ENCODE peak calls at places on chromosome X, in nine cellular contexts. Z is transverse colon; K is CD4-positive, alpha-beta T cell; F is T-helper 9 cell; B is fibroblast of pulmonary artery; N is nucleus accumbens; G is activated CD8-positive, alpha-beta T cell treated with anti-CD3 and anti-CD28 coated beads, Interleukin-2, amount 10 ng/mL, durations not matched to agents 7 days and 5 days; C is H7; I is fibroblast of the aortic adventitia. S is an unnamed sample.
A peak's percentile ranks its signal among the peaks of the same experiment; 100 is the strongest.

GRCh38 chrX:76253432-76253831 is 80.6 kb downstream of the PBDC1 start:
- DNase-seq in B (peak; percentile 55), G (peak; percentile 56), I (peak; percentile 59), F (peak; percentile 8), K (peak; percentile 12), C (peak; percentile 33), Z (peak; percentile 31), N (no peak), S (peak; percentile 0)

GRCh38 chrX:2539586-2539985 is 38.8 kb upstream of the DHRSX start:
- DNase-seq in B (no peak), I (no peak), C (no peak), F (no peak), N (no peak), K (no peak), Z (no peak), G (no peak), S (no peak)

GRCh38 chrX:77733342-77733741 is 52.7 kb downstream of the ATRX start:
- DNase-seq in C (no peak), Z (no peak), F (no peak), G (no peak), N (no peak), I (no peak), B (no peak), K (no peak), S (no peak)

GRCh38 chrX:141142946-141143345 is 34.0 kb downstream of the LDOC1 start:
- DNase-seq in F (no peak), Z (no peak), B (no peak), I (no peak), G (no peak), K (no peak), N (no peak), C (no peak), S (no peak)

GRCh38 chrX:9573282-9574106 is 108.6 kb downstream of the TBL1X start:
- DNase-seq in C (peak; percentile 55), Z (no peak), I (no peak), G (no peak), N (no peak), F (no peak), B (no peak), K (no peak), S (no peak)

GRCh38 chrX:9614016-9614415 is 149.2 kb downstream of the TBL1X start:
- DNase-seq in N (no peak), C (no peak), F (no peak), Z (no peak), I (peak; percentile 73), G (no peak), K (no peak), B (peak; percentile 50), S (no peak)

GRCh38 chrX:97070346-97070745 is 186.6 kb downstream of the RPA4 start:
- DNase-seq in K (no peak), N (no peak), I (peak; percentile 27), C (no peak), F (no peak), G (no peak), B (no peak), Z (no peak), S (no peak)

GRCh38 chrX:68146054-68146453 is 287.2 kb downstream of the OPHN1 start:
- DNase-seq in I (peak; percentile 65), F (no peak), C (peak; percentile 6), G (no peak), K (no peak), B (peak; percentile 67), Z (no peak), N (no peak), S (peak; percentile 14)

GRCh38 chrX:4268676-4269075 is 555.2 kb upstream of the PRKX start:
- DNase-seq in B (no peak), F (no peak), I (no peak), N (no peak), Z (no peak), K (no peak), G (no peak), C (no peak), S (no peak)

GRCh38 chrX:42378857-42379256 is 399.1 kb downstream of the PPP1R2C start:
- DNase-seq in C (no peak), G (no peak), I (no peak), K (no peak), B (no peak), F (no peak), N (no peak), Z (no peak), S (no peak)

GRCh38 chrX:1086444-1087409 is 125.7 kb downstream of the CRLF2 start:
- DNase-seq in F (no peak), C (no peak), G (no peak), N (no peak), I (no peak), B (no peak), K (no peak), Z (no peak), S (no peak)

GRCh38 chrX:136759968-136760367 is 20.8 kb downstream of the ARHGEF6 start:
- DNase-seq in K (no peak), Z (no peak), G (no peak), F (no peak), I (no peak), C (peak; percentile 44), B (no peak), N (no peak), S (no peak)

GRCh38 chrX:2679534-2680485 is 11.3 kb upstream of the CD99 start:
- DNase-seq in C (no peak), Z (no peak), B (peak; percentile 64), F (no peak), I (peak; percentile 58), N (no peak), K (no peak), G (no peak), S (no peak)

GRCh38 chrX:8629871-8630270 is 102.1 kb downstream of the ANOS1 start:
- DNase-seq in N (no peak), F (no peak), G (no peak), C (no peak), I (no peak), Z (no peak), B (peak; percentile 30), K (no peak), S (no peak)

GRCh38 chrX:39809326-39809725 is 288.4 kb downstream of the BCOR start:
- DNase-seq in C (no peak), Z (no peak), F (no peak), N (no peak), I (peak; percentile 41), G (no peak), K (no peak), B (peak; percentile 43), S (no peak)

GRCh38 chrX:56763556-56764152 is 34.6 kb downstream of the NBDY start:
- DNase-seq in G (no peak), F (peak; percentile 72), N (no peak), Z (peak; percentile 88), B (no peak), I (peak; percentile 90), C (peak; percentile 22), K (peak; percentile 9), S (no peak)

GRCh38 chrX:31223817-31224216 is 152.0 kb upstream of the FTHL17 start:
- DNase-seq in I (peak; percentile 15), F (no peak), B (peak; percentile 68), G (no peak), C (no peak), Z (no peak), N (no peak), K (no peak), S (no peak)

GRCh38 chrX:67614414-67614813 is 70.6 kb downstream of the AR start:
- DNase-seq in B (peak; percentile 70), N (no peak), K (no peak), Z (no peak), I (peak; percentile 65), C (no peak), G (no peak), F (no peak), S (no peak)

GRCh38 chrX:5458300-5458699 is 770.4 kb downstream of the NLGN4X start:
- DNase-seq in I (no peak), F (no peak), K (no peak), N (no peak), B (no peak), G (no peak), C (peak; percentile 18), Z (no peak), S (no peak)

GRCh38 chrX:71533514-71533849 is 578 bp downstream of the OGT start:
- DNase-seq in N (peak; percentile 8), I (peak; percentile 24), B (no peak), F (no peak), G (no peak), K (no peak), Z (no peak), C (no peak), S (no peak)

GRCh38 chrX:53249387-53250042 is 24.5 kb upstream of the KDM5C start:
- DNase-seq in B (no peak), N (no peak), G (no peak), I (no peak), K (no peak), F (no peak), C (no peak), Z (no peak), S (no peak)

GRCh38 chrX:100659431-100660137 is 15.6 kb downstream of the SRPX2 start:
- DNase-seq in N (no peak), G (no peak), K (no peak), F (no peak), B (no peak), C (no peak), Z (peak; percentile 28), I (no peak), S (no peak)

GRCh38 chrX:1657367-1658082 is 42.7 kb downstream of the ASMT start:
- DNase-seq in G (peak; percentile 78), F (peak; percentile 23), I (peak; percentile 16), N (no peak), C (no peak), B (peak; percentile 76), K (peak; percentile 11), Z (peak; percentile 17), S (no peak)

GRCh38 chrX:81110286-81110685 is 91.4 kb downstream of the HMGN5 start:
- DNase-seq in I (no peak), Z (no peak), F (no peak), C (no peak), N (no peak), G (no peak), B (no peak), K (no peak), S (no peak)

GRCh38 chrX:2710496-2710895 is 19.4 kb downstream of the CD99 start:
- DNase-seq in N (no peak), G (no peak), K (no peak), Z (no peak), B (no peak), I (no peak), C (peak; percentile 57), F (no peak), S (no peak)

GRCh38 chrX:108736509-108737479 is at the start of gene IRS4:
- DNase-seq in K (no peak), I (no peak), Z (no peak), N (no peak), F (no peak), C (peak; percentile 92), G (no peak), B (peak; percentile 11), S (peak; percentile 24)